ENCODE peak calls at places on chromosomes 11 and 22, in six cellular contexts. V is tibial nerve; K is activated naive CD4-positive, alpha-beta T cell; D is activated T-cell treated with anti-CD3 and anti-CD28 coated beads for 48 hours; Y is effector memory CD8-positive, alpha-beta T cell; G is T-helper 2 cell. A is an unnamed sample.

GRCh38 chr11:13781153-13781552 is 112.7 kb downstream of the FAR1 start:
- DNase-seq in V (no peak), K (no peak), D (no peak), Y (no peak), G (no peak), A (no peak)

GRCh38 chr11:114228401-114229061 is 67.7 kb upstream of the NNMT start:
- DNase-seq in V (no peak), K (no peak), D (no peak), Y (no peak), G (no peak), A (no peak)

GRCh38 chr11:128146926-128147605 is 440.3 kb downstream of the ETS1 start:
- DNase-seq in V (no peak), K (no peak), D (no peak), Y (no peak), G (no peak), A (no peak)

GRCh38 chr11:47348859-47349258 is 3.6 kb downstream of the MYBPC3 start:
- DNase-seq in V (no peak), K (no peak), D (no peak), Y (no peak), G (no peak), A (no peak)

GRCh38 chr11:111372538-111372937 is 6.5 kb downstream of the POU2AF1 start:
- DNase-seq in V (no peak), K (no peak), D (no peak), Y (no peak), G (no peak), A (no peak)

GRCh38 chr11:130785376-130786110 is 130.7 kb downstream of the SNX19 start:
- DNase-seq in V (no peak), K (no peak), D (no peak), Y (no peak), G (no peak), A (no peak)

GRCh38 chr11:6356503-6356902 is 33.8 kb upstream of the SMPD1 start:
- DNase-seq in V (no peak), K (no peak), D (no peak), Y (no peak), G (no peak), A (no peak)

GRCh38 chr22:47042116-47042825 is 279.8 kb downstream of the TBC1D22A start:
- DNase-seq in V (no peak), K (no peak), D (no peak), Y (no peak), G (no peak), A (no peak)

GRCh38 chr11:1157341-1157644 is 460 bp upstream of the MUC5AC start:
- DNase-seq in V (no peak), K (no peak), D (no peak), Y (no peak), G (no peak), A (no peak)

GRCh38 chr11:96145163-96145585 is 197.8 kb downstream of the MAML2 start:
- DNase-seq in V (no peak), K (no peak), D (no peak), Y (no peak), G (no peak), A (no peak)

GRCh38 chr11:95767498-95767897 is 22.1 kb downstream of the FAM76B start:
- DNase-seq in V (no peak), K (no peak), D (no peak), Y (no peak), G (no peak), A (no peak)

GRCh38 chr11:71079795-71080194 is 172.6 kb downstream of the SHANK2 start:
- DNase-seq in V (no peak), K (no peak), D (no peak), Y (no peak), G (no peak), A (no peak)

GRCh38 chr11:104663190-104664140 is 234.8 kb downstream of the CASP12 start:
- DNase-seq in V (no peak), K (no peak), D (no peak), Y (no peak), G (no peak), A (no peak)

GRCh38 chr22:50522806-50523438 is 2.5 kb downstream of the SCO2 start:
- DNase-seq in V (no peak), K (no peak), D (no peak), Y (no peak), G (no peak), A (no peak)

GRCh38 chr11:35163209-35163608 is 24.2 kb downstream of the CD44 start:
- DNase-seq in V (no peak), K (no peak), D (no peak), Y (no peak), G (no peak), A (no peak)

GRCh38 chr22:42300286-42301071 is 30.0 kb upstream of the TCF20 start:
- DNase-seq in V (no peak), K (peak), D (no peak), Y (no peak), G (no peak), A (no peak)

GRCh38 chr11:113345978-113346377 is 31.6 kb downstream of the TTC12 start:
- DNase-seq in V (no peak), K (no peak), D (no peak), Y (no peak), G (no peak), A (no peak)

GRCh38 chr11:78239781-78240180 is 51.1 kb downstream of the USP35 start:
- DNase-seq in V (no peak), K (no peak), D (no peak), Y (no peak), G (no peak), A (no peak)

GRCh38 chr22:33569547-33569946 is 350.7 kb downstream of the LARGE1 start:
- DNase-seq in V (no peak), K (no peak), D (no peak), Y (no peak), G (no peak), A (no peak)

GRCh38 chr22:23526588-23527315 is 53.3 kb downstream of the IGLL1 start:
- DNase-seq in V (no peak), K (no peak), D (no peak), Y (no peak), G (no peak), A (no peak)

GRCh38 chr11:65298131-65298535 is 16.5 kb upstream of the CDC42EP2 start:
- DNase-seq in V (peak), K (no peak), D (no peak), Y (no peak), G (no peak), A (no peak)

GRCh38 chr11:102279641-102280170 is 37.6 kb upstream of the BIRC3 start:
- DNase-seq in V (no peak), K (no peak), D (no peak), Y (no peak), G (no peak), A (no peak)

GRCh38 chr11:114318361-114318760 is 22.2 kb downstream of the NNMT start:
- DNase-seq in V (no peak), K (no peak), D (no peak), Y (no peak), G (no peak), A (no peak)

GRCh38 chr11:17585911-17586695 is 39.0 kb downstream of the OTOG start:
- DNase-seq in V (no peak), K (no peak), D (no peak), Y (no peak), G (no peak), A (no peak)

GRCh38 chr11:130650456-130651068 is 202.1 kb downstream of the ADAMTS15 start:
- DNase-seq in V (no peak), K (no peak), D (no peak), Y (no peak), G (no peak), A (no peak)

GRCh38 chr22:39383841-39384625 is 15.5 kb upstream of the TAB1 start:
- DNase-seq in V (no peak), K (no peak), D (no peak), Y (no peak), G (no peak), A (no peak)

GRCh38 chr11:119460130-119460529 is 37.2 kb upstream of the THY1 start:
- DNase-seq in V (no peak), K (no peak), D (no peak), Y (no peak), G (no peak), A (no peak)

GRCh38 chr11:63489879-63490278 is 1.1 kb downstream of the PLAAT5 start:
- DNase-seq in V (no peak), K (no peak), D (no peak), Y (no peak), G (no peak), A (no peak)

GRCh38 chr11:62340269-62340901 is 3.1 kb downstream of the ASRGL1 start:
- DNase-seq in V (peak), K (peak), D (peak), Y (peak), G (no peak), A (peak)

GRCh38 chr11:71333473-71333872 is 81.1 kb upstream of the SHANK2 start:
- DNase-seq in V (no peak), K (no peak), D (no peak), Y (no peak), G (no peak), A (no peak)

GRCh38 chr11:62013266-62014157 is 46.1 kb upstream of the FTH1 start:
- DNase-seq in V (no peak), K (no peak), D (no peak), Y (no peak), G (no peak), A (no peak)